ENCODE peak calls at places on chromosomes 1 and 21, in seven cellular contexts. One of them, this sample, is unnamed.

GRCh38 chr1:64847666-64848065 is 102.8 kb downstream of the RAVER2 start:
- DNase-seq in GM12878: no peak
- DNase-seq in cardiac fibroblast: no peak
- DNase-seq in left lung: no peak
- DNase-seq in neural progenitor cell: no peak
- DNase-seq in hepatocyte: no peak
- DNase-seq in dorsolateral prefrontal cortex: no peak
- DNase-seq in this sample: no peak

GRCh38 chr1:165645654-165646366 is 14.8 kb downstream of the MGST3 start:
- DNase-seq in GM12878: no peak
- DNase-seq in cardiac fibroblast: no peak
- DNase-seq in left lung: no peak
- DNase-seq in neural progenitor cell: no peak
- DNase-seq in hepatocyte: peak
- DNase-seq in dorsolateral prefrontal cortex: no peak
- DNase-seq in this sample: no peak

GRCh38 chr1:31747304-31747703 is 16.8 kb downstream of the ADGRB2 start:
- DNase-seq in GM12878: no peak
- DNase-seq in cardiac fibroblast: no peak
- DNase-seq in left lung: no peak
- DNase-seq in neural progenitor cell: no peak
- DNase-seq in hepatocyte: no peak
- DNase-seq in dorsolateral prefrontal cortex: no peak
- DNase-seq in this sample: no peak

GRCh38 chr1:232641507-232641906 is 11.6 kb upstream of the SIPA1L2 start:
- DNase-seq in GM12878: no peak
- DNase-seq in cardiac fibroblast: peak
- DNase-seq in left lung: no peak
- DNase-seq in neural progenitor cell: no peak
- DNase-seq in hepatocyte: no peak
- DNase-seq in dorsolateral prefrontal cortex: no peak
- DNase-seq in this sample: no peak

GRCh38 chr1:93713247-93713764 is 31.7 kb upstream of the BCAR3 start:
- DNase-seq in GM12878: no peak
- DNase-seq in cardiac fibroblast: no peak
- DNase-seq in left lung: no peak
- DNase-seq in neural progenitor cell: no peak
- DNase-seq in hepatocyte: no peak
- DNase-seq in dorsolateral prefrontal cortex: no peak
- DNase-seq in this sample: no peak

GRCh38 chr21:34815831-34816700 is 147.3 kb downstream of the CLIC6 start:
- DNase-seq in GM12878: no peak
- DNase-seq in cardiac fibroblast: no peak
- DNase-seq in left lung: no peak
- DNase-seq in neural progenitor cell: no peak
- DNase-seq in hepatocyte: no peak
- DNase-seq in dorsolateral prefrontal cortex: no peak
- DNase-seq in this sample: no peak

GRCh38 chr21:38533887-38534286 is 35.6 kb upstream of the ERG start:
- DNase-seq in GM12878: no peak
- DNase-seq in cardiac fibroblast: peak
- DNase-seq in left lung: no peak
- DNase-seq in neural progenitor cell: peak
- DNase-seq in hepatocyte: no peak
- DNase-seq in dorsolateral prefrontal cortex: no peak
- DNase-seq in this sample: no peak

GRCh38 chr1:15701784-15702183 is 17.7 kb downstream of the PLEKHM2 start:
- DNase-seq in GM12878: no peak
- DNase-seq in cardiac fibroblast: no peak
- DNase-seq in left lung: no peak
- DNase-seq in neural progenitor cell: no peak
- DNase-seq in hepatocyte: no peak
- DNase-seq in dorsolateral prefrontal cortex: no peak
- DNase-seq in this sample: no peak

GRCh38 chr1:86470859-86471258 is 2.1 kb downstream of the CLCA1 start:
- DNase-seq in GM12878: no peak
- DNase-seq in cardiac fibroblast: no peak
- DNase-seq in left lung: no peak
- DNase-seq in neural progenitor cell: no peak
- DNase-seq in hepatocyte: no peak
- DNase-seq in dorsolateral prefrontal cortex: no peak
- DNase-seq in this sample: peak

GRCh38 chr1:211985556-211986264 is 49.6 kb downstream of the INTS7 start:
- DNase-seq in GM12878: peak
- DNase-seq in cardiac fibroblast: no peak
- DNase-seq in left lung: no peak
- DNase-seq in neural progenitor cell: no peak
- DNase-seq in hepatocyte: peak
- DNase-seq in dorsolateral prefrontal cortex: no peak
- DNase-seq in this sample: peak

GRCh38 chr1:85278853-85279314 is 2.5 kb upstream of the BCL10 start:
- DNase-seq in GM12878: no peak
- DNase-seq in cardiac fibroblast: peak
- DNase-seq in left lung: peak
- DNase-seq in neural progenitor cell: no peak
- DNase-seq in hepatocyte: peak
- DNase-seq in dorsolateral prefrontal cortex: no peak
- DNase-seq in this sample: peak

GRCh38 chr1:13764933-13765332 is 64.9 kb downstream of the PRDM2 start:
- DNase-seq in GM12878: no peak
- DNase-seq in cardiac fibroblast: no peak
- DNase-seq in left lung: no peak
- DNase-seq in neural progenitor cell: peak
- DNase-seq in hepatocyte: no peak
- DNase-seq in dorsolateral prefrontal cortex: no peak
- DNase-seq in this sample: no peak

GRCh38 chr1:221724931-221725605 is 16.8 kb downstream of the DUSP10 start:
- DNase-seq in GM12878: no peak
- DNase-seq in cardiac fibroblast: peak
- DNase-seq in left lung: peak
- DNase-seq in neural progenitor cell: no peak
- DNase-seq in hepatocyte: no peak
- DNase-seq in dorsolateral prefrontal cortex: no peak
- DNase-seq in this sample: no peak
- H3K4me3 ChIP-seq in GM12878: peak
- H3K4me3 ChIP-seq in cardiac fibroblast: no peak
- H3K4me3 ChIP-seq in left lung: no peak
- H3K4me3 ChIP-seq in neural progenitor cell: no peak
- H3K4me3 ChIP-seq in hepatocyte: no peak
- H3K4me3 ChIP-seq in dorsolateral prefrontal cortex: no peak
- H3K4me3 ChIP-seq in this sample: no peak

GRCh38 chr1:67771776-67772175 is 61.5 kb downstream of the GNG12 start:
- DNase-seq in GM12878: no peak
- DNase-seq in cardiac fibroblast: peak
- DNase-seq in left lung: no peak
- DNase-seq in neural progenitor cell: no peak
- DNase-seq in hepatocyte: no peak
- DNase-seq in dorsolateral prefrontal cortex: no peak
- DNase-seq in this sample: no peak

GRCh38 chr1:67768480-67768879 is 64.8 kb downstream of the GNG12 start:
- DNase-seq in GM12878: no peak
- DNase-seq in cardiac fibroblast: no peak
- DNase-seq in left lung: no peak
- DNase-seq in neural progenitor cell: no peak
- DNase-seq in hepatocyte: no peak
- DNase-seq in dorsolateral prefrontal cortex: no peak
- DNase-seq in this sample: no peak

GRCh38 chr1:67773462-67773861 is 59.8 kb downstream of the GNG12 start:
- DNase-seq in GM12878: no peak
- DNase-seq in cardiac fibroblast: no peak
- DNase-seq in left lung: no peak
- DNase-seq in neural progenitor cell: no peak
- DNase-seq in hepatocyte: no peak
- DNase-seq in dorsolateral prefrontal cortex: no peak
- DNase-seq in this sample: no peak

GRCh38 chr1:67769633-67770256 is 63.5 kb downstream of the GNG12 start:
- DNase-seq in GM12878: no peak
- DNase-seq in cardiac fibroblast: no peak
- DNase-seq in left lung: no peak
- DNase-seq in neural progenitor cell: no peak
- DNase-seq in hepatocyte: no peak
- DNase-seq in dorsolateral prefrontal cortex: no peak
- DNase-seq in this sample: no peak

DNA sequence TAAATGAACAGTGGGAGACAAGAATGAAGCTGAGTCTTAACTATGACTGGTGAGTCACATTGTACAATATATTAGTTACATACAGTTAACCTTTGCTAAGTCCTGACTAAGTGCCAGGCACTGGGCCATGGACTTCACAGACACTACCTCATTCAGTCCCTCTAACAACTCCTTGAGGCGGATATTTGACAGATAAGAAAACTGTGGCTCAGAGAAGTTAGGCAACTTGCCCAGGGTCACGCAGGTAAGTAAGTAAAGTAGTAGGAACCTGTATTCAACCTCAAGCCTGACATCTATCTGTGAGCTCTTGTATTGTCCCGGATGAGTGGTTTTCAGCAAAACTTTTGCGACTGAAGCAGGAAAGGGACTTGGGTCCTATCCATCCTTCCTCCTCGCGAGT is 62.1 kb downstream of the GNG12 start:
- DNase-seq in GM12878: no peak
- DNase-seq in cardiac fibroblast: peak
- DNase-seq in left lung: peak
- DNase-seq in neural progenitor cell: no peak
- DNase-seq in hepatocyte: no peak
- DNase-seq in dorsolateral prefrontal cortex: no peak
- DNase-seq in this sample: no peak
- TF ChIP-seq CTCF in GM12878: peak
- TF ChIP-seq CTCF in cardiac fibroblast: peak
- TF ChIP-seq CTCF in left lung: no peak
- TF ChIP-seq CTCF in neural progenitor cell: peak
- TF ChIP-seq CTCF in hepatocyte: peak
- TF ChIP-seq CTCF in dorsolateral prefrontal cortex: no peak
- TF ChIP-seq CTCF in this sample: peak

GRCh38 chr1:61271412-61271789 is 189.0 kb downstream of the NFIA start:
- DNase-seq in GM12878: no peak
- DNase-seq in cardiac fibroblast: no peak
- DNase-seq in left lung: no peak
- DNase-seq in neural progenitor cell: peak
- DNase-seq in hepatocyte: no peak
- DNase-seq in dorsolateral prefrontal cortex: no peak
- DNase-seq in this sample: no peak

GRCh38 chr1:61270761-61271411 is 188.5 kb downstream of the NFIA start:
- DNase-seq in GM12878: no peak
- DNase-seq in cardiac fibroblast: peak
- DNase-seq in left lung: no peak
- DNase-seq in neural progenitor cell: no peak
- DNase-seq in hepatocyte: no peak
- DNase-seq in dorsolateral prefrontal cortex: no peak
- DNase-seq in this sample: no peak

GRCh38 chr1:61274979-61275378 is 192.6 kb downstream of the NFIA start:
- DNase-seq in GM12878: no peak
- DNase-seq in cardiac fibroblast: peak
- DNase-seq in left lung: no peak
- DNase-seq in neural progenitor cell: no peak
- DNase-seq in hepatocyte: no peak
- DNase-seq in dorsolateral prefrontal cortex: no peak
- DNase-seq in this sample: no peak

GRCh38 chr1:61273861-61274260 is 191.5 kb downstream of the NFIA start:
- DNase-seq in GM12878: no peak
- DNase-seq in cardiac fibroblast: no peak
- DNase-seq in left lung: no peak
- DNase-seq in neural progenitor cell: no peak
- DNase-seq in hepatocyte: no peak
- DNase-seq in dorsolateral prefrontal cortex: no peak
- DNase-seq in this sample: no peak

GRCh38 chr1:61273167-61273705 is 190.9 kb downstream of the NFIA start:
- DNase-seq in GM12878: no peak
- DNase-seq in cardiac fibroblast: no peak
- DNase-seq in left lung: no peak
- DNase-seq in neural progenitor cell: no peak
- DNase-seq in hepatocyte: no peak
- DNase-seq in dorsolateral prefrontal cortex: no peak
- DNase-seq in this sample: no peak
- H3K4me3 ChIP-seq in GM12878: no peak
- H3K4me3 ChIP-seq in cardiac fibroblast: no peak
- H3K4me3 ChIP-seq in left lung: no peak
- H3K4me3 ChIP-seq in neural progenitor cell: no peak
- H3K4me3 ChIP-seq in hepatocyte: no peak
- H3K4me3 ChIP-seq in dorsolateral prefrontal cortex: no peak
- H3K4me3 ChIP-seq in this sample: no peak

GRCh38 chr1:220511785-220512184 is 16.2 kb upstream of the MARK1 start:
- DNase-seq in GM12878: no peak
- DNase-seq in cardiac fibroblast: no peak
- DNase-seq in left lung: peak
- DNase-seq in neural progenitor cell: peak
- DNase-seq in hepatocyte: peak
- DNase-seq in dorsolateral prefrontal cortex: no peak
- DNase-seq in this sample: no peak
- TF ChIP-seq CTCF in GM12878: no peak
- TF ChIP-seq CTCF in cardiac fibroblast: no peak
- TF ChIP-seq CTCF in left lung: no peak
- TF ChIP-seq CTCF in neural progenitor cell: peak
- TF ChIP-seq CTCF in hepatocyte: no peak
- TF ChIP-seq CTCF in dorsolateral prefrontal cortex: no peak
- TF ChIP-seq CTCF in this sample: no peak

GRCh38 chr1:205448540-205449253 is 7.1 kb downstream of the BLACAT1 start:
- DNase-seq in GM12878: no peak
- DNase-seq in cardiac fibroblast: no peak
- DNase-seq in left lung: no peak
- DNase-seq in neural progenitor cell: peak
- DNase-seq in hepatocyte: no peak
- DNase-seq in dorsolateral prefrontal cortex: no peak
- DNase-seq in this sample: no peak
- H3K4me3 ChIP-seq in GM12878: no peak
- H3K4me3 ChIP-seq in cardiac fibroblast: no peak
- H3K4me3 ChIP-seq in left lung: peak
- H3K4me3 ChIP-seq in neural progenitor cell: peak
- H3K4me3 ChIP-seq in hepatocyte: no peak
- H3K4me3 ChIP-seq in dorsolateral prefrontal cortex: no peak
- H3K4me3 ChIP-seq in this sample: no peak

GRCh38 chr1:63802109-63802508 is 28.3 kb downstream of the ROR1 start:
- DNase-seq in GM12878: no peak
- DNase-seq in cardiac fibroblast: no peak
- DNase-seq in left lung: no peak
- DNase-seq in neural progenitor cell: no peak
- DNase-seq in hepatocyte: no peak
- DNase-seq in dorsolateral prefrontal cortex: no peak
- DNase-seq in this sample: no peak
- TF ChIP-seq CTCF in GM12878: no peak
- TF ChIP-seq CTCF in cardiac fibroblast: no peak
- TF ChIP-seq CTCF in left lung: no peak
- TF ChIP-seq CTCF in neural progenitor cell: peak
- TF ChIP-seq CTCF in hepatocyte: no peak
- TF ChIP-seq CTCF in dorsolateral prefrontal cortex: no peak
- TF ChIP-seq CTCF in this sample: no peak

This sample was measured in GM12864.